ENCODE peak calls at places on chromosomes 5 and 9, in nine cellular contexts. U, F, B, N, O, S, C, D and I are unnamed samples.

GRCh38 chr5:119070578-119070827 is 384 bp upstream of the DMXL1 start:
- DNase-seq in U (no peak), F (peak), B (peak), N (no peak), O (no peak), S (no peak), C (no peak), D (peak), I (no peak)

GRCh38 chr9:93510041-93510440 is 56.7 kb upstream of the FAM120AOS start:
- DNase-seq in U (no peak), F (no peak), B (no peak), N (no peak), O (no peak), S (no peak), C (no peak), D (no peak), I (no peak)

GRCh38 chr9:123318961-123319421 is 37.0 kb upstream of the CRB2 start:
- DNase-seq in U (no peak), F (no peak), B (no peak), N (no peak), O (no peak), S (no peak), C (no peak), D (no peak), I (no peak)

GRCh38 chr5:174720612-174721521 is 3.5 kb upstream of the MSX2 start:
- DNase-seq in U (no peak), F (no peak), B (no peak), N (no peak), O (no peak), S (no peak), C (no peak), D (peak), I (no peak)

GRCh38 chr5:168681556-168682183 is 102.5 kb upstream of the PANK3 start:
- DNase-seq in U (no peak), F (no peak), B (no peak), N (no peak), O (no peak), S (peak), C (peak), D (peak), I (no peak)

GRCh38 chr9:6842584-6842947 is 84.8 kb downstream of the KDM4C start:
- DNase-seq in U (no peak), F (no peak), B (no peak), N (no peak), O (no peak), S (no peak), C (peak), D (no peak), I (no peak)

GRCh38 chr9:72931437-72931836 is 21.4 kb downstream of the ALDH1A1 start:
- DNase-seq in U (no peak), F (no peak), B (no peak), N (no peak), O (no peak), S (peak), C (no peak), D (no peak), I (no peak)

GRCh38 chr5:127695336-127695735 is 7.9 kb upstream of the CCDC192 start:
- DNase-seq in U (no peak), F (no peak), B (no peak), N (no peak), O (no peak), S (no peak), C (no peak), D (no peak), I (no peak)

GRCh38 chr9:81754245-81754644 is 64.9 kb upstream of the TLE1 start:
- DNase-seq in U (no peak), F (no peak), B (no peak), N (no peak), O (no peak), S (no peak), C (no peak), D (no peak), I (no peak)

GRCh38 chr5:15683332-15683731 is 183.4 kb downstream of the FBXL7 start:
- DNase-seq in U (no peak), F (no peak), B (peak), N (no peak), O (no peak), S (no peak), C (peak), D (peak), I (no peak)

GRCh38 chr5:168409601-168410458 is 76.4 kb upstream of the RARS1 start:
- DNase-seq in U (peak), F (peak), B (no peak), N (no peak), O (no peak), S (peak), C (peak), D (no peak), I (no peak)

GRCh38 chr5:149251546-149251945 is 20.1 kb upstream of the AFAP1L1 start:
- DNase-seq in U (no peak), F (no peak), B (no peak), N (no peak), O (no peak), S (no peak), C (no peak), D (no peak), I (no peak)

GRCh38 chr5:172931001-172931536 is 28.2 kb upstream of the RPL26L1 start:
- DNase-seq in U (peak), F (no peak), B (no peak), N (no peak), O (no peak), S (peak), C (peak), D (no peak), I (no peak)

GRCh38 chr9:124282442-124283231 is 24.9 kb downstream of the NEK6 start:
- DNase-seq in U (no peak), F (no peak), B (peak), N (no peak), O (no peak), S (no peak), C (peak), D (no peak), I (peak)

GRCh38 chr5:91401175-91401574 is 18.1 kb upstream of the ARRDC3 start:
- DNase-seq in U (no peak), F (no peak), B (no peak), N (no peak), O (no peak), S (no peak), C (peak), D (no peak), I (no peak)

GRCh38 chr9:122197882-122198281 is 30.9 kb downstream of the LHX6 start:
- DNase-seq in U (no peak), F (no peak), B (no peak), N (no peak), O (no peak), S (no peak), C (no peak), D (no peak), I (no peak)

GRCh38 chr5:89282832-89283510 is 400.0 kb upstream of the MEF2C start:
- DNase-seq in U (no peak), F (no peak), B (no peak), N (no peak), O (no peak), S (peak), C (peak), D (no peak), I (no peak)

GRCh38 chr9:136483589-136484152 is 831 bp upstream of the SEC16A start:
- DNase-seq in U (peak), F (peak), B (peak), N (peak), O (peak), S (peak), C (peak), D (peak), I (peak)

GRCh38 chr9:15295761-15296405 is 11.1 kb downstream of the TTC39B start:
- DNase-seq in U (no peak), F (no peak), B (peak), N (peak), O (no peak), S (no peak), C (peak), D (no peak), I (no peak)

DNA sequence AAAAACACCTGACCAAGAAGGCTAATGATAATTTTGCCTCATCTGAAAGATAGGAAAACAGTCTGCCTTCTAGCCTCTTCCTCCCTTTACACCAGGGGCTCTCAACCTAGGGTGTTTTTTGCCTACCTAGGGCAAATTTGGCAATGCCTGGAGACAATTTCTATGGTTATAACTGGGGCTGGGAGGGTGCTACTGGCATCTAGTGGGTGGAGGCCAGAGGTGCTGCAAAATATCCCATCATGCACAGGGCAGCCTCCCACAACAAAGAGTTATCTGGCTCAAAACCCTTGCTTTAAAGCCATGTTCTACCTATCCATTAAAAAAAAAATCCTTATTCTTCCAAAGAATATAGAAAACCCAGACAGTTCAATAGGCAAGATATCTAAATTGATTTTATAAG is 45.0 kb upstream of the NR3C1 start:
- DNase-seq in U (no peak), F (no peak), B (no peak), N (peak), O (no peak), S (no peak), C (no peak), D (no peak), I (no peak)
- TF ChIP-seq CTCF in U (no peak), F (no peak), B (no peak), N (peak), O (no peak), S (no peak), C (no peak), D (no peak), I (no peak)

GRCh38 chr5:77546-77945 is 14.4 kb upstream of the PLEKHG4B start:
- DNase-seq in U (no peak), F (no peak), B (no peak), N (no peak), O (no peak), S (no peak), C (no peak), D (no peak), I (no peak)

GRCh38 chr5:77170-77501 is 14.8 kb upstream of the PLEKHG4B start:
- DNase-seq in U (no peak), F (no peak), B (no peak), N (no peak), O (no peak), S (no peak), C (no peak), D (no peak), I (no peak)

GRCh38 chr5:78805-79149 is 13.2 kb upstream of the PLEKHG4B start:
- DNase-seq in U (no peak), F (no peak), B (no peak), N (no peak), O (no peak), S (no peak), C (no peak), D (no peak), I (no peak)

GRCh38 chr5:79263-79662 is 12.7 kb upstream of the PLEKHG4B start:
- DNase-seq in U (no peak), F (no peak), B (no peak), N (no peak), O (no peak), S (no peak), C (no peak), D (no peak), I (no peak)

DNA sequence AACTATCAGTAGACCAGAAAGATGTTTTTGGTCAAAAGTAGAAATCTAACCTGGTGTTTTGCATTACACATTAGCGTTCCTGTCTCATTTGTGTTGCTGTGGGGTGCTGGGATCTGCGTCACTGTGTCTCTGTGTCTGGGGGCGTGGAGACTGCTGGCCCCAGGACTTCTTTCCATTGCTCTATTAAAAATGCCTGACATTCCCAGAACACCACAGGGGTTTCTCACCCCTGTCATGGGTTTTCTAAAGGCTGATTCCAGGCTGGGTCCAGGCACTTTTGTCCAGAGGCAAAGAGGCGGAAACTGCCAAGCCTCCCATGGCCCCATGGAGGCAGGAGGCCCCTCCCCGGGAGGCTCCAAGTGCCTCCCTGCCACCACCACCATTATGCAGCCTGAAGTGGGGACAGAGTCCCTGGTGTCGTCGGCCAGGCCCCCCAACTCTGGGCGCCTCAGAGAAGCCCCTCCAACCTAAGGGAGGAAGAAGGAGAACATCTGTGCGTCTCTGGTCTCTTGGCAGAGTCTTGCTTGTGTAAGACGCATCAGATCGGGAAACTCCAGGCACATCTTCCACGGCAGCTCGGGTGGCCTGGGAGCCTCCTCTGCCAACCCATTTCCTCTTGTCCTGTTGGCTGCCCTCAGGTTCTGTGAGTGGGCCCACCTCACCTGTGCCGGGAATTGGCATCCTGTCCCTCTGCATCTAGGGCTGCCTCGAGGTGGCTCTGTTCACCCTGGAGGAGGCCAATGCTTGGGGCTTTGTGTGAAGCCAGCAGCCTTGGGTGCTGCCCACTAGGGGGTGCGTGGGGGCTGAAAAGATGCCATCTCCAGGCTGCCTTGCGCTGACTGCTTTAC is 13.8 kb upstream of the PLEKHG4B start:
- DNase-seq in U (no peak), F (no peak), B (no peak), N (peak), O (no peak), S (peak), C (peak), D (peak), I (peak)
- TF ChIP-seq CTCF in U (peak), F (no peak), B (no peak), N (peak), O (no peak), S (peak), C (peak), D (peak), I (peak)

GRCh38 chr9:76591256-76591950 is 132.4 kb downstream of the GCNT1 start:
- DNase-seq in U (no peak), F (no peak), B (no peak), N (no peak), O (no peak), S (no peak), C (peak), D (no peak), I (no peak)
- TF ChIP-seq CTCF in U (no peak), F (no peak), B (no peak), N (no peak), O (no peak), S (no peak), C (no peak), D (no peak), I (no peak)

GRCh38 chr9:98860871-98861293 is 53.4 kb downstream of the GALNT12 start:
- DNase-seq in U (peak), F (peak), B (peak), N (no peak), O (no peak), S (peak), C (peak), D (peak), I (no peak)
- TF ChIP-seq CTCF in U (peak), F (peak), B (no peak), N (no peak), O (no peak), S (peak), C (peak), D (peak), I (no peak)

GRCh38 chr9:27447036-27447700 is 76.9 kb upstream of the IFNK start:
- DNase-seq in U (no peak), F (no peak), B (no peak), N (no peak), O (no peak), S (no peak), C (no peak), D (no peak), I (no peak)
- TF ChIP-seq CTCF in U (no peak), F (peak), B (no peak), N (no peak), O (no peak), S (no peak), C (no peak), D (no peak), I (no peak)

DNA sequence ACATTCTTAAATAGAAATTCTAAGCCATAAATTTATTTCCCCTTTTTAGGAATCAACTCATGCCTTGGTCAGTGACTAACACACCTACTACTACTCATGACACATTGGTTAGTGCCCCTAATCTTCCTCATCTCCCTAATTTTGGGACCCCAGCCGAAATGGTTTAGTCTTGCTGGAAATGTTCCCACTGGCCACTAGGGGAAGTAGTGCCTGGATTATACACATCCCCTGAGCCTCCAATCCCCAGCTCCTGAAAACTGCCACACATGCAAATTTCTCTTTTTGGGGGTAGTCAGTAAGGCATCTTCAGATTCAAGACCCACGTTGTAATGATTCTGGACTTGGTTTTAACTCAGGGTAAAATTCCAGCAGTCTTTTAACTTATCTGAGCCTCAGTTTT is 79.8 kb downstream of the HSD17B3 start:
- DNase-seq in U (no peak), F (no peak), B (no peak), N (no peak), O (no peak), S (no peak), C (no peak), D (peak), I (no peak)
- TF ChIP-seq CTCF in U (peak), F (no peak), B (no peak), N (peak), O (peak), S (peak), C (peak), D (peak), I (no peak)

DNA sequence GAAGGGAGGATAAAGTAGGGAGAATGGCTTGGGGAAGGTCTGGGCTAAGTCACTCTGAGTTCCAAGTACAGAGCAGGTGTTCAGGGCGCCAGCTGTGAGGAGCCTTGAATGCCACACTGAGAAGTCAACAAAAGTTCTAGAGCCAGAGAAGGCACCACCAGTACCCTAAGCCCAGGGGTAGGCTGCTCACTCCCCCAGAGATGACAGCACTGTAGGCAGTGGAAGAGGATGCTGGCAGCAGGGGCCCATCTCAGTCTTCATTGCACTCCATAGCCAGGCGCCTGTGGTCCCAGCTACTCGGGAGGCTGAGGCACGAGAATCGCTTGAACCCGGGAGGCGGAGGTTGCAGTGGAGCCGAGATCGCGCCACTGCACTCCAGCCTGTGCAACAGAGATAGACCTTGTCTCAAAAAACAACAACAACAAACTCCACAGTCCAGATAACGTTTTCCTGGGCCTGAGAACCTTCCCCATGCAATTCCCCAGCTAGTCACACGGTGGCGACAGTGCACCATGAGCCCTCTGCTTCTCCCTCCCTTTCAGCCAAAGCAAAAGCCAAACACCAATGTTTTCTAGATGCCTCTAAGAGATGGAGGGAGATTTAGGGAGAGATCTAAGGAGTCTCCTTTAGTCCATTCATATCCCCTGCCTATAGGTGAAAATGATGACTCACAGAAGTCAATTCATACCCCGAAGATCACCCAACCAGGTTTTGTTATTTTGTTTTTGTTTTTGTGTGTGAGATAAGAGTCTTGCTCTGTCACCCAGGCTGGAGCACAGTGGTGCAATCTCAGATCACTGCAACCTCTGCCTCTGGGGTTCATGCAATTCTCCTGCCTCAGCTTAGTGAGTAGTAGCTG is 19.8 kb upstream of the NSD1 start:
- DNase-seq in U (no peak), F (peak), B (peak), N (peak), O (peak), S (no peak), C (peak), D (peak), I (peak)
- TF ChIP-seq CTCF in U (no peak), F (peak), B (peak), N (peak), O (peak), S (peak), C (peak), D (peak), I (peak)

GRCh38 chr9:133323991-133324703 is 11.8 kb downstream of the SURF6 start:
- DNase-seq in U (no peak), F (no peak), B (no peak), N (no peak), O (no peak), S (no peak), C (no peak), D (no peak), I (no peak)

GRCh38 chr9:133323211-133323610 is 12.8 kb downstream of the SURF6 start:
- DNase-seq in U (no peak), F (no peak), B (no peak), N (no peak), O (no peak), S (no peak), C (no peak), D (no peak), I (no peak)

GRCh38 chr9:133321411-133321935 is 14.5 kb downstream of the SURF6 start:
- DNase-seq in U (no peak), F (no peak), B (no peak), N (no peak), O (no peak), S (no peak), C (no peak), D (no peak), I (no peak)

GRCh38 chr9:133322701-133323100 is 13.3 kb downstream of the SURF6 start:
- DNase-seq in U (no peak), F (no peak), B (no peak), N (no peak), O (no peak), S (no peak), C (no peak), D (no peak), I (no peak)

GRCh38 chr9:133320421-133320881 is 15.5 kb downstream of the SURF6 start:
- DNase-seq in U (no peak), F (no peak), B (no peak), N (no peak), O (no peak), S (no peak), C (no peak), D (no peak), I (no peak)
- TF ChIP-seq CTCF in U (no peak), F (no peak), B (no peak), N (no peak), O (no peak), S (no peak), C (no peak), D (peak), I (no peak)

DNA sequence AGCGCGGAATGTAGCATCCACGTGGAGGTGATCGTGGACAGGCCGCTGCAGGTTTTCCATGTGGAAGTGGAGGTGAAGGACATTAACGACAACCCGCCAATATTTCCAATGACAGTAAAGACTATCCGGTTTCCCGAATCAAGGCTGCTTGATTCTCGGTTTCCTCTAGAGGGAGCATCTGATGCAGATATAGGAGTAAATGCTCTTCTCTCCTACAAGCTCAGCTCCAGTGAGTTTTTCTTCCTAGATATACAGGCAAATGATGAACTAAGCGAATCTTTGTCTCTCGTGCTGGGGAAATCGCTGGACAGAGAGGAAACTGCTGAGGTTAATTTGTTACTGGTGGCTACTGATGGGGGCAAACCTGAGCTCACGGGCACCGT is 598 bp downstream of the PCDHA2 start:
- DNase-seq in U (no peak), F (no peak), B (no peak), N (no peak), O (no peak), S (no peak), C (peak), D (peak), I (no peak)
- TF ChIP-seq CTCF in U (no peak), F (peak), B (no peak), N (peak), O (no peak), S (peak), C (peak), D (peak), I (no peak)

GRCh38 chr9:69674112-69674511 is 1.9 kb upstream of the APBA1 start:
- DNase-seq in U (no peak), F (no peak), B (no peak), N (no peak), O (no peak), S (no peak), C (no peak), D (peak), I (no peak)
- TF ChIP-seq CTCF in U (no peak), F (no peak), B (no peak), N (no peak), O (no peak), S (peak), C (no peak), D (peak), I (no peak)